ENCODE peak calls at places on chromosomes 7 and 10, in eight cellular contexts. R is A549, W is astrocyte, Q is AG04450, F is H9, T is spleen, S is endodermal cell, Y is ovary. B is an unnamed sample. For H3K9me3, the result is how much of the 10 kb centered on the place peaks cover.

GRCh38 chr7:87875151-87876039 is 765 bp downstream of the SLC25A40 start:
- DNase-seq in R (no peak), W (no peak), Q (no peak), F (no peak), T (peak), S (no peak), Y (no peak), B (peak)

GRCh38 chr7:46179211-46179610 is 258.1 kb upstream of the IGFBP3 start:
- DNase-seq in R (no peak), W (no peak), Q (no peak), F (no peak), T (no peak), S (no peak), Y (no peak), B (no peak)

GRCh38 chr10:93028881-93029280 is 31.7 kb upstream of the CYP26C1 start:
- DNase-seq in R (peak), W (peak), Q (no peak), F (no peak), T (no peak), S (no peak), Y (no peak), B (no peak)

GRCh38 chr7:80611779-80612178 is 26.7 kb upstream of the CD36 start:
- DNase-seq in R (no peak), W (peak), Q (peak), F (no peak), T (no peak), S (no peak), Y (peak), B (no peak)

GRCh38 chr7:31890751-31891150 is 179.5 kb downstream of the PDE1C start:
- DNase-seq in R (no peak), W (no peak), Q (no peak), F (no peak), T (no peak), S (no peak), Y (no peak), B (no peak)

GRCh38 chr7:151252961-151253691 is 4.6 kb upstream of the SMARCD3 start:
- DNase-seq in R (no peak), W (no peak), Q (no peak), F (no peak), T (no peak), S (peak), Y (no peak), B (no peak)

GRCh38 chr7:30921951-30922401 is 10.3 kb downstream of the AQP1 start:
- DNase-seq in R (no peak), W (no peak), Q (no peak), F (peak), T (peak), S (peak), Y (peak), B (no peak)

GRCh38 chr10:116809528-116810500 is 39.5 kb upstream of the ENO4 start:
- DNase-seq in R (peak), W (no peak), Q (no peak), F (peak), T (no peak), S (peak), Y (no peak), B (no peak)

GRCh38 chr10:58435297-58435696 is 50.1 kb downstream of the TFAM start:
- DNase-seq in R (peak), W (peak), Q (peak), F (peak), T (no peak), S (peak), Y (no peak), B (no peak)

GRCh38 chr10:125158528-125159485 is 1.6 kb downstream of the CTBP2 start:
- DNase-seq in R (peak), W (peak), Q (no peak), F (peak), T (peak), S (peak), Y (peak), B (no peak)

GRCh38 chr10:119652361-119652760 is 1.2 kb downstream of the BAG3 start:
- DNase-seq in R (peak), W (peak), Q (peak), F (no peak), T (no peak), S (no peak), Y (no peak), B (no peak)

GRCh38 chr7:12643644-12644043 is 43.8 kb upstream of the ARL4A start:
- DNase-seq in R (no peak), W (no peak), Q (no peak), F (no peak), T (no peak), S (no peak), Y (no peak), B (no peak)

GRCh38 chr7:12475362-12476063 is 71.8 kb upstream of the VWDE start:
- DNase-seq in R (no peak), W (peak), Q (no peak), F (no peak), T (no peak), S (no peak), Y (no peak), B (no peak)

GRCh38 chr7:85688712-85689111 is 501.9 kb upstream of the SEMA3D start:
- DNase-seq in R (no peak), W (peak), Q (no peak), F (no peak), T (no peak), S (no peak), Y (no peak), B (no peak)

DNA sequence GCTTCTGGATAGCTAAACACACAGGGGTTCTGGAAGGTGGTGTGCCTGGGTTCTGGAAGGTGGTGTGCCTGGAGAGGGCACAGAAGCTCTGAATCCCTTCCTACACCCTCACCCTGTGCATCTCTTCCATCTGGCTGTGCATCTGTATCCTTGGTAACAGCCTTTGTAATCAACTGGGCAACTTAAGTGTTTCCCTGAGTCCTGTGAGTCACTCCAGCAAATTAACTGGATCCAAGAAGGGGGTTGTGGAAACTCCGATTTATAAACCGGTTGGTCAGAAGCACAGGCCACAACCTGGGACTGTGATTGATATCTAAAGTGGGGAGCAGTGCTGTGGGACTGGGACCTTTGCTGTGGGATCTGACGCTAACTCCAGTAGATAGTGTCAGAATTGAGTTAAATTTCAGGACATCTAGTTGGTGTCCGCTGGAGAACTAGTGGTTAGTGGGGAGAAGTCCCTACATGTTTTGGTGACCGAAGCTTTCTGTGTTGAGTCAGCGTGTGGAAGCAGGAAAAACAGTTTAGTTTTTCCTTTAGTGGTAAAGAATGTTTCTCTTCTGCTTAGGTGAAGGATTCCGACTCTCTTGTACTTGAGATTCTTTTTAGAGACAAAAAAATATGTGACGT is 228.1 kb downstream of the BMPER start:
- DNase-seq in R (peak), W (peak), Q (peak), F (no peak), T (no peak), S (no peak), Y (no peak), B (no peak)
- H3K27ac ChIP-seq in R (peak), W (peak), Q (peak), F (no peak), T (no peak), S (no peak), Y (no peak), B (no peak)

GRCh38 chr7:69196593-69196992 is 401.7 kb upstream of the AUTS2 start:
- DNase-seq in R (no peak), W (no peak), Q (no peak), F (no peak), T (no peak), S (no peak), Y (no peak), B (no peak)
- H3K9me3 ChIP-seq in R (under half), W (under half), Q (under half), F (under half), T (under half), S (under half), Y (under half), B (under half)

DNA sequence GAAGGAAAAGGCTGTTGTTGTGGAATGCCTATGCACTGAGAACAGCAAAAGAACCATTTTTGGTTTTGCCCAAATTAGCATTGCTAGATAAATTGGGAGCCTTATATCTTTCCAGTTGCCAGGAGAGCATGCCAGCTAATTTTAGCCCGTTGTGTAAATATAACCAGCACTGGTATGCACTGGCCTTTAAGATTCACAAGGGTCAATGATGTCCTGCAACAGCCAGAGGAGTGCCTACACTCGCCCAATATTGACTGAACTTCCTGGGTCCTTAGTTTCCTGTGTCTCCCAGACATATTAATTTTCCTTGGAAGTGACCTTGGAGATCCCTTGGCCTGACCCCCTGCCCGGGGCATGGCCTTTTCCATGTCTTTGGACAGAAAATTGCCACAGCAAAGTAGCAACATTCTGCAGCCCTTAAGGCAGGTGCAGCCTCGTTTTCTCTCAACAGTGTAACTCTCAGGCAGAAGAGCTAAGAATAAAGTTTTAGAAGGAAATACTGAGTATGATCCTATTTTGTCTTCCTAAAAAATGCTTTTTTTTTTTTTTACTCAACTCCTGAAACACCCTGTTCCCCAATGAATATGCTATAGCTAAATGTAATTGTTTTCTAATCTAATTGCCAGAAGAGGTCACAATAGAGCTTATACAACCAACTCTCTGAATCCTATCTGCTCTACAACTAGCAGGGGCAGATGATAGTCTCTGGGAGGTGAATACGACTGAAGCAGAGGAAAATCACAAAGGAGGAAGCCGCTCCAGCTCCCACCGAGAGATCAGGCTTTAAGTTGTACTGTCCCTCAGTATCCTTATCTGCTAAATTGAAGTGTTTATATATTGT is 131.9 kb upstream of the PCGF5 start:
- DNase-seq in R (peak), W (no peak), Q (no peak), F (no peak), T (no peak), S (no peak), Y (no peak), B (no peak)
- TF ChIP-seq CTCF in R (peak), W (no peak), Q (peak), F (no peak), T (no peak), S (peak), Y (no peak), B (peak)

DNA sequence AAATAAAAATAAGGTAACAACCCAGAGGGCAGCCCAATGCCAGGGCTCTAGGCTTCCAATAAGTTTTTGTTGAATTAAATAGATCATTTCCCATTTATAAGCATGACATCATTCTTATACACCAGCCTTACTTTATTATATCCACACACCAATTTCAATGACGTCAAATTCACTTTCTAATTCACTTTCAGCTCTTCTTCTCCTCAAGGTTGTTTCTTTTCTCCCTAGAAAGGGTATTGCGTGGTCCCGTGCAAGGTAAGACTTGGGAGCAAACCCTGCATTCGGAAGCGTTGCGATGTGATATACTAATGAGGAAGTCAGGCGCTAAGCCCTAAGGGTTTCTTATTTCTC is 1.1 kb upstream of the DKK1 start:
- DNase-seq in R (peak), W (no peak), Q (no peak), F (no peak), T (no peak), S (no peak), Y (no peak), B (no peak)
- H3K27ac ChIP-seq in R (peak), W (peak), Q (no peak), F (no peak), T (no peak), S (no peak), Y (no peak), B (no peak)

GRCh38 chr7:132819648-132820047 is 243.4 kb upstream of the PLXNA4 start:
- DNase-seq in R (no peak), W (no peak), Q (no peak), F (no peak), T (no peak), S (peak), Y (no peak), B (no peak)

GRCh38 chr7:132815696-132816334 is 239.5 kb upstream of the PLXNA4 start:
- DNase-seq in R (no peak), W (peak), Q (no peak), F (no peak), T (no peak), S (no peak), Y (no peak), B (no peak)

GRCh38 chr7:132815130-132815529 is 238.9 kb upstream of the PLXNA4 start:
- DNase-seq in R (no peak), W (no peak), Q (no peak), F (no peak), T (no peak), S (no peak), Y (no peak), B (no peak)

DNA sequence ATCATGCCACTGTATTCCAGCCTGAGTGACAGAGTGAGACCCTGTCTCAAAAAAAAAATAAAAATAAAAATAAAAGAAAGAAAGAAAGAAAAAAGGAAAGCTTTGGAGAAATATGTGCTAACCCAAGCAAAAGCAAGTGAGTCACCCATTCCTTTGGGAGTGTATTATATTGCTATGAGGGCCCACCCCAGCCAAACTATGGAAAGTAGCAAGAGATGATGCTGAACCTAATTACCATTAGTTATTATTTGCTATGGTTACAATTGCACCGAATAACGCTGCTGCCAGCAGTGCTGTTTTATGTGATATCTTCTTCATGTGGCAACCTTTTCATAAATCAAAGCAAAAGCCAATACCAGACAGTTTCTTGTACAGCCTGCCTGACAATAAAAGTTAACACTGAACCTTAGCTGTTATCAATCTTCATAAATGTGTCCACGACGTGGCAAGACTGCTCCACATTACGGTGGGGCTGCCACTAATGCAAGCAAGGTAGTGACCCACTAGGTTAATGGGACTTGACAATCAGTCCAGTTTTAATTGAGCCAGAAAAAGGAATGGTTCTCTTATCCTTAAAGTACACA is 241.7 kb upstream of the PLXNA4 start:
- DNase-seq in R (no peak), W (peak), Q (no peak), F (no peak), T (no peak), S (no peak), Y (no peak), B (no peak)
- H3K9me3 ChIP-seq in R (under half), W (under half), Q (under half), F (under half), T (under half), S (under half), Y (under half), B (under half)

GRCh38 chr10:50620899-50621298 is 2.9 kb downstream of the SGMS1 start:
- DNase-seq in R (no peak), W (no peak), Q (no peak), F (no peak), T (no peak), S (no peak), Y (no peak), B (no peak)

GRCh38 chr10:50619882-50620281 is 3.9 kb downstream of the SGMS1 start:
- DNase-seq in R (no peak), W (no peak), Q (no peak), F (no peak), T (no peak), S (no peak), Y (no peak), B (no peak)

GRCh38 chr10:50623299-50624153 is at the start of gene SGMS1:
- DNase-seq in R (peak), W (peak), Q (peak), F (peak), T (peak), S (peak), Y (peak), B (peak)

GRCh38 chr10:50622497-50623298 is 1.1 kb downstream of the SGMS1 start:
- DNase-seq in R (peak), W (peak), Q (no peak), F (no peak), T (peak), S (peak), Y (peak), B (peak)

DNA sequence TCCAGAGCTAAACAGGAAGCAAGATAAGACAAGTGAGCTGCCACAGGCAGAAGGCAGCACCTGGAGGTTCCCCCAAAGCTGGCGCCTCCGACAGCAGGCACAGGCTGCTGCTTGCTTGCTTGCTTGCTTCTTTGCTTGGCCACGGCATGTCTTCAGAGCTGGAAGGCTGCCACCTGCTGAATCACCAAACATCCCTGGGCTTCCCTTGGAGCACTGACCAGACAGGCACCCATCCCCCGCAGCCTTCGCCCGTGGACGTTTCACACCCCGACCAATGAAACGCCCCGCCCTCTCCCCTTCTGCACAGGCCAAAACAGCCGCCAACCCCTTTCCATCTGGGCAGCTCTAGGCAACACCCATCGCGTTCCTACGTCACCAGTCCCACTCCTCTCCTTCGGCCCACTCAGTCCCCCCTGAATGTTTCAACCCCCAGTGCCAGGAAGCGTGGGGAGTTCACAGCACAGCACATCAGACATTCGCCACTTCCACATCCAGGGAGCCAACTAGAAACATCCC is 1.7 kb downstream of the SGMS1 start:
- DNase-seq in R (peak), W (peak), Q (peak), F (peak), T (peak), S (peak), Y (peak), B (peak)
- TF ChIP-seq CTCF in R (no peak), W (no peak), Q (no peak), F (peak), T (no peak), S (peak), Y (no peak), B (no peak)

DNA sequence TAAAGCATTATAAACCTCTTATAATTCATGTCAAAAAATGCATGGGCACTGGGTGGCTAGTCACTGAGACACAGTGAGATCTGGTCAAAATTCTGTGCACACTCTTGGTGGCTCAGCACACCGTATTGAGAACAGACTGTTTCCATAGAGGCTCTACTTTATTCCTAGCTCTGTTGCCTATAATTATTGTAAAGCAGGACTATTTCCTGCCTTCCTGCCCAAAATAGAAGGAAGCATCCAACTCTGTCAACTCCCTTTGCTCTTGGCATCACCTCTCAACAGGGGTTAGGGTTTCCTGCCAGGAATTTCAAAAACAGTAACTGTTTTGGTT is 45.1 kb downstream of the PTN start:
- DNase-seq in R (no peak), W (no peak), Q (no peak), F (no peak), T (no peak), S (no peak), Y (no peak), B (no peak)
- H3K27ac ChIP-seq in R (no peak), W (no peak), Q (no peak), F (no peak), T (no peak), S (no peak), Y (no peak), B (no peak)